ENCODE peak calls at places on chromosomes 7 and 10, in four cellular contexts. Z, K, E and I are unnamed samples.

GRCh38 chr7:157274991-157275427 is 61.8 kb upstream of the DNAJB6 start:
- DNase-seq in Z (no peak), K (no peak), E (no peak), I (no peak)

GRCh38 chr7:3712841-3713240 is 411.8 kb downstream of the SDK1 start:
- DNase-seq in Z (no peak), K (no peak), E (no peak), I (no peak)

GRCh38 chr7:131431756-131432155 is 104.1 kb downstream of the MKLN1 start:
- DNase-seq in Z (no peak), K (no peak), E (no peak), I (no peak)

GRCh38 chr7:151570366-151570915 is 50.7 kb upstream of the RHEB start:
- DNase-seq in Z (no peak), K (no peak), E (no peak), I (no peak)

GRCh38 chr7:80346704-80347103 is 165.2 kb downstream of the GNAT3 start:
- DNase-seq in Z (no peak), K (peak), E (no peak), I (no peak)

GRCh38 chr10:61899997-61900828 is 1.3 kb upstream of the ARID5B start:
- DNase-seq in Z (no peak), K (peak), E (peak), I (no peak)

GRCh38 chr7:84841809-84842208 is 345.0 kb downstream of the SEMA3D start:
- DNase-seq in Z (peak), K (peak), E (no peak), I (no peak)

GRCh38 chr10:100748251-100749058 is 3.1 kb downstream of the PAX2 start:
- DNase-seq in Z (no peak), K (no peak), E (no peak), I (no peak)

GRCh38 chr7:20395494-20395893 is 64.8 kb downstream of the ITGB8 start:
- DNase-seq in Z (no peak), K (no peak), E (peak), I (no peak)

GRCh38 chr10:110534571-110534970 is 32.9 kb upstream of the SMC3 start:
- DNase-seq in Z (no peak), K (no peak), E (no peak), I (no peak)

GRCh38 chr7:105718511-105718925 is 137.2 kb upstream of the EFCAB10 start:
- DNase-seq in Z (no peak), K (no peak), E (no peak), I (no peak)

GRCh38 chr7:42194218-42194617 is 42.8 kb downstream of the GLI3 start:
- DNase-seq in Z (no peak), K (no peak), E (no peak), I (no peak)